ENCODE peak calls at places on chromosome 14, in four cellular contexts. Y, F, X and O are unnamed samples.

GRCh38 chr14:45906257-45906656 is 653.3 kb upstream of the MIS18BP1 start:
- DNase-seq in Y (no peak), F (no peak), X (no peak), O (no peak)

GRCh38 chr14:64605926-64606685 is 56.3 kb downstream of the PPP1R36 start:
- DNase-seq in Y (no peak), F (no peak), X (no peak), O (no peak)

GRCh38 chr14:105050551-105050897 is 14.7 kb downstream of the GPR132 start:
- DNase-seq in Y (no peak), F (no peak), X (peak; percentile 16), O (no peak)

GRCh38 chr14:72500234-72500838 is 393.6 kb downstream of the DPF3 start:
- DNase-seq in Y (no peak), F (no peak), X (no peak), O (no peak)

GRCh38 chr14:55979096-55979495 is 139.1 kb upstream of the PELI2 start:
- DNase-seq in Y (no peak), F (no peak), X (no peak), O (no peak)

GRCh38 chr14:22263961-22264360 is 325.1 kb downstream of the DAD1 start:
- DNase-seq in Y (no peak), F (no peak), X (no peak), O (no peak)

GRCh38 chr14:81940636-81941035 is 407.0 kb upstream of the SEL1L start:
- DNase-seq in Y (no peak), F (no peak), X (no peak), O (no peak)

GRCh38 chr14:49971156-49972141 is 78.6 kb downstream of the ARF6 start:
- DNase-seq in Y (no peak), F (no peak), X (no peak), O (no peak)

GRCh38 chr14:68468437-68469207 is 324.2 kb downstream of the ZFP36L1 start:
- DNase-seq in Y (no peak), F (no peak), X (no peak), O (no peak)

GRCh38 chr14:40164083-40164482 is 731.9 kb upstream of the FBXO33 start:
- DNase-seq in Y (no peak), F (no peak), X (no peak), O (no peak)

GRCh38 chr14:59627011-59627520 is 50.5 kb upstream of the CCDC175 start:
- DNase-seq in Y (no peak), F (no peak), X (no peak), O (no peak)

GRCh38 chr14:26992403-26993115 is 394.7 kb upstream of the NOVA1 start:
- DNase-seq in Y (no peak), F (no peak), X (no peak), O (no peak)

GRCh38 chr14:54674342-54674741 is 107.4 kb downstream of the SAMD4A start:
- DNase-seq in Y (no peak), F (no peak), X (no peak), O (no peak)

GRCh38 chr14:64762044-64763034 is 58.1 kb downstream of the PLEKHG3 start:
- DNase-seq in Y (peak; percentile 85), F (no peak), X (peak; percentile 51), O (peak; percentile 96)

GRCh38 chr14:63672417-63673180 is 30.9 kb upstream of the WDR89 start:
- DNase-seq in Y (no peak), F (no peak), X (no peak), O (no peak)

GRCh38 chr14:71553779-71554178 is 378.4 kb upstream of the RGS6 start:
- DNase-seq in Y (no peak), F (no peak), X (no peak), O (no peak)

GRCh38 chr14:66225337-66225736 is 260.8 kb upstream of the CCDC196 start:
- DNase-seq in Y (no peak), F (no peak), X (no peak), O (no peak)

GRCh38 chr14:51701956-51702355 is 50.2 kb downstream of the FRMD6 start:
- DNase-seq in Y (no peak), F (peak; percentile 19), X (no peak), O (no peak)

GRCh38 chr14:91005716-91006115 is 54.7 kb downstream of the RPS6KA5 start:
- DNase-seq in Y (no peak), F (no peak), X (peak; percentile 15), O (no peak)

GRCh38 chr14:52328286-52328685 is 14.2 kb downstream of the PTGER2 start:
- DNase-seq in Y (no peak), F (no peak), X (no peak), O (no peak)

GRCh38 chr14:32711103-32711680 is 227.5 kb upstream of the NPAS3 start:
- DNase-seq in Y (no peak), F (peak; percentile 78), X (peak; percentile 6), O (no peak)

GRCh38 chr14:49622022-49622607 is 1.5 kb downstream of the MGAT2 start:
- DNase-seq in Y (no peak), F (no peak), X (no peak), O (no peak)

GRCh38 chr14:59282366-59282765 is 93.9 kb downstream of the DAAM1 start:
- DNase-seq in Y (no peak), F (no peak), X (no peak), O (no peak)

GRCh38 chr14:51449666-51450061 is 202.0 kb upstream of the FRMD6 start:
- DNase-seq in Y (no peak), F (no peak), X (no peak), O (no peak)

GRCh38 chr14:26123459-26123858 is 474.4 kb downstream of the NOVA1 start:
- DNase-seq in Y (no peak), F (no peak), X (no peak), O (no peak)

GRCh38 chr14:57293851-57294837 is 25.4 kb downstream of the AP5M1 start:
- DNase-seq in Y (no peak), F (peak; percentile 38), X (no peak), O (no peak)
- TF ChIP-seq CTCF in Y (peak; percentile 8), F (peak; percentile 56), X (peak; percentile 30), O (no peak)

DNA sequence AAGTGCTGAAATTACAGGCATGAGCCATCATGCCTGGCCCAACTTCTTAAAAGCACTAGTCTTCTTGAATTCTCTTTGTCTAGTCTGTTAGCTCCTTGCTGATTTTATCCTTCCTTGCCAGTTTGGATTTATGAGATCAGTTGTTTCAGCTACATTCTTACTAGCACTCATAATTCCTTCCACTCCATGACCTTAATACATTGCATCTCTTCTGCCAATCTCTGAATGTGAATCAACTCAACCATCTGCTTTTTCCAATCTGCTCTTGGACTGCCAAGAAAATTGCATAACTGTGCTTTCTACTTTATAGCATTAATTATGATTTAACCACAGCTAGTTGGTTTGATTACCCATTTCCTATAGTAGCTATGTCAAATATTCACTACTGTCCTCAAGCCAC is 14.9 kb upstream of the HEATR5A start:
- DNase-seq in Y (no peak), F (no peak), X (no peak), O (no peak)
- H3K36me3 ChIP-seq in Y (no peaks in the 10 kb centered on the region), F (peaks cover 13% of the 10 kb centered on the region), X (no peaks in the 10 kb centered on the region), O (no peaks in the 10 kb centered on the region)

GRCh38 chr14:34053666-34054065 is 102.8 kb upstream of the EGLN3 start:
- DNase-seq in Y (no peak), F (no peak), X (no peak), O (peak; percentile 61)
- TF ChIP-seq CTCF in Y (no peak), F (no peak), X (no peak), O (no peak)

DNA sequence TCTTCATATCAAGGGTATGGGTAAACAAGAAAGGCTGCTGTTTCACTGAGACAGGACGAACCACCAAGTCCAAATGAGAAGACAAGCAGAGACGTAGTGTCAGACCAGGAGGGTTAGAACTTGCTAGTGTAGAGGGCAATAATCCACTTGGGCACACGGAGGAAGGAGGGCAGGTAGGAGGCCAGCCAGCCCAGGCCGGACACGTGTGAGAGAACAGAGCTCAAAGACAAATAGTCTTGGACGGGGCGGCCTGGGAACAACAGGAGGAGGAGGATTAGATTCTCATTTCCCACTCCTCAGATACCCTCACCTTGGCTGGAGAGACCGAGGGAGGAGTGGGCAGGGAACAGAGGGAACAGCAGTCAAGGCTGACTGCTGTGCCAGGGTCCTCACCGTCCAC is 8.8 kb downstream of the DHRS1 start:
- DNase-seq in Y (no peak), F (no peak), X (no peak), O (no peak)
- H3K36me3 ChIP-seq in Y (peaks cover 66% of the 10 kb centered on the region), F (no peaks in the 10 kb centered on the region), X (peaks cover 12% of the 10 kb centered on the region), O (no peaks in the 10 kb centered on the region)

DNA sequence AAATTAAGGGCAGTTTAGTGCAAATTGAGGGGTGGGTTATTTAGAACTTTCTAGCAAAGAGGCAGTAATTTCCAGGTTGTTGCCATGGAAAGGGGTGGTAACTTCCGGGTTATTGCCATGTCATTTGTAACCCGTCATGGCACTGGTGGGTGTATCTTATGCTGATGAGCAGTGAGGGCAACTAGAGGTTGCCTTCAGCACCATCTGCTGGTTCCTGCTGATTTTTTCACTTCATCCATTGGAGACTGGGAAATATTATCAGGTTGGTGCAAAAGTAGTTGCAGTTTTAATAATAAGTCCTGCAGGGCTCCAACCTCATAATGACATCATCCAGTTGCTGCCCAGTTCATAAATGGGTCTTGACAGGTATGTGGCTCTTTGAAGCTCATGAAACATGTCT is 24.4 kb upstream of the SERPINA4 start:
- DNase-seq in Y (no peak), F (peak; percentile 47), X (peak; percentile 74), O (no peak)
- TF ChIP-seq CTCF in Y (no peak), F (peak; percentile 48), X (peak; percentile 44), O (no peak)

DNA sequence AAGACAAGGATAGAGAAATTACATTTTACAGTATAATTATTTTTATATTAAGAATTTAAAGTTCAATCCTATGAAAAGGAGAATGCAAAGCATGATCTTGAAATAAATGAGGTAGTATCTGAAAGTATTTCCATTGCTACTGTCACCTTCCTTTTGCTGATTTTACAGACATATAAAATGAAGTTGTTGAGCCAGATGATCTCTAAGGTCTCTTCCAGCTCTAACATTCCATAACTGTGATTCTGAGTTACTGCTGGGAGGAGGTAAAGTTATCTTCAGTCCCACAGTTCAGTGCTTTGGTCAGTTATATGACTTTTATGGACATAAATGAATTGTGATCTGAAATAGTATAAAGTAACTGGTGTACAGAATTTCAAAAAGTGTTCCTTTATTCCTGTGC is 52.8 kb downstream of the SLC38A6 start:
- DNase-seq in Y (no peak), F (no peak), X (no peak), O (no peak)
- H3K36me3 ChIP-seq in Y (no peaks in the 10 kb centered on the region), F (no peaks in the 10 kb centered on the region), X (no peaks in the 10 kb centered on the region), O (no peaks in the 10 kb centered on the region)

GRCh38 chr14:77707355-77707723 is 484 bp downstream of the ALKBH1 start:
- DNase-seq in Y (no peak), F (peak; percentile 33), X (no peak), O (no peak)
- TF ChIP-seq CTCF in Y (no peak), F (peak; percentile 35), X (peak; percentile 31), O (no peak)

GRCh38 chr14:102020058-102020971 is 55.9 kb downstream of the DYNC1H1 start:
- DNase-seq in Y (no peak), F (no peak), X (no peak), O (no peak)
- H3K36me3 ChIP-seq in Y (peaks cover 100% of the 10 kb centered on the region), F (peaks cover 76% of the 10 kb centered on the region), X (peaks cover 59% of the 10 kb centered on the region), O (no peaks in the 10 kb centered on the region)

GRCh38 chr14:100085451-100085850 is 20.2 kb downstream of the EVL start:
- DNase-seq in Y (no peak), F (no peak), X (no peak), O (no peak)

GRCh38 chr14:100082723-100083122 is 17.5 kb downstream of the EVL start:
- DNase-seq in Y (no peak), F (no peak), X (no peak), O (no peak)

GRCh38 chr14:100086361-100086760 is 21.1 kb downstream of the EVL start:
- DNase-seq in Y (no peak), F (no peak), X (no peak), O (no peak)

GRCh38 chr14:100083706-100084105 is 18.5 kb downstream of the EVL start:
- DNase-seq in Y (no peak), F (no peak), X (no peak), O (no peak)

GRCh38 chr14:100084591-100084990 is 19.4 kb downstream of the EVL start:
- DNase-seq in Y (no peak), F (no peak), X (no peak), O (no peak)
- TF ChIP-seq CTCF in Y (no peak), F (no peak), X (no peak), O (no peak)